ENCODE peak calls at places on chromosomes 4 and X, in eight cellular contexts. One of them, this sample, is unnamed.

GRCh38 chr4:181478675-181479074 is 764.5 kb upstream of the TENM3 start:
- DNase-seq in tibial artery: no peak
- DNase-seq in fibroblast of mammary gland: peak; percentile 3
- DNase-seq in activated effector memory CD4-positive, alpha-beta T cell treated with Interleukin-2 at 50 U/mL for 16 hours: no peak
- DNase-seq in HT-29: no peak
- DNase-seq in iris pigment epithelial cell: no peak
- DNase-seq in HEK293T: no peak
- DNase-seq in activated CD4-positive, alpha-beta T cell treated with anti-CD3 and anti-CD28 coated beads, Interleukin-2, amount 50 U/mL, for 48 hours: no peak
- DNase-seq in this sample: no peak

GRCh38 chr4:94640151-94640550 is 117.6 kb upstream of the BMPR1B start:
- DNase-seq in activated effector memory CD4-positive, alpha-beta T cell treated with Interleukin-2 at 50 U/mL for 16 hours: no peak
- DNase-seq in HEK293T: no peak
- DNase-seq in fibroblast of mammary gland: no peak
- DNase-seq in tibial artery: no peak
- DNase-seq in HT-29: no peak
- DNase-seq in activated CD4-positive, alpha-beta T cell treated with anti-CD3 and anti-CD28 coated beads, Interleukin-2, amount 50 U/mL, for 48 hours: no peak
- DNase-seq in iris pigment epithelial cell: no peak
- DNase-seq in this sample: no peak

GRCh38 chr4:170089743-170090666 is at the start of gene AADAT:
- DNase-seq in tibial artery: peak; percentile 67
- DNase-seq in fibroblast of mammary gland: peak; percentile 78
- DNase-seq in activated CD4-positive, alpha-beta T cell treated with anti-CD3 and anti-CD28 coated beads, Interleukin-2, amount 50 U/mL, for 48 hours: peak; percentile 35
- DNase-seq in HEK293T: peak; percentile 89
- DNase-seq in HT-29: peak; percentile 65
- DNase-seq in iris pigment epithelial cell: peak; percentile 58
- DNase-seq in activated effector memory CD4-positive, alpha-beta T cell treated with Interleukin-2 at 50 U/mL for 16 hours: no peak
- DNase-seq in this sample: no peak

GRCh38 chr4:186808635-186809018 is 85.0 kb upstream of the FAT1 start:
- DNase-seq in fibroblast of mammary gland: peak; percentile 92
- DNase-seq in iris pigment epithelial cell: peak; percentile 94
- DNase-seq in activated CD4-positive, alpha-beta T cell treated with anti-CD3 and anti-CD28 coated beads, Interleukin-2, amount 50 U/mL, for 48 hours: no peak
- DNase-seq in HT-29: no peak
- DNase-seq in tibial artery: no peak
- DNase-seq in HEK293T: no peak
- DNase-seq in activated effector memory CD4-positive, alpha-beta T cell treated with Interleukin-2 at 50 U/mL for 16 hours: no peak
- DNase-seq in this sample: no peak

GRCh38 chr4:101103381-101104142 is 243.8 kb downstream of the PPP3CA start:
- DNase-seq in tibial artery: no peak
- DNase-seq in activated effector memory CD4-positive, alpha-beta T cell treated with Interleukin-2 at 50 U/mL for 16 hours: no peak
- DNase-seq in HEK293T: no peak
- DNase-seq in HT-29: peak; percentile 57
- DNase-seq in iris pigment epithelial cell: no peak
- DNase-seq in activated CD4-positive, alpha-beta T cell treated with anti-CD3 and anti-CD28 coated beads, Interleukin-2, amount 50 U/mL, for 48 hours: no peak
- DNase-seq in fibroblast of mammary gland: no peak
- DNase-seq in this sample: no peak

GRCh38 chrX:53511302-53511701 is 77.1 kb upstream of the HSD17B10 start:
- DNase-seq in iris pigment epithelial cell: no peak
- DNase-seq in HT-29: no peak
- DNase-seq in activated effector memory CD4-positive, alpha-beta T cell treated with Interleukin-2 at 50 U/mL for 16 hours: no peak
- DNase-seq in HEK293T: no peak
- DNase-seq in fibroblast of mammary gland: no peak
- DNase-seq in activated CD4-positive, alpha-beta T cell treated with anti-CD3 and anti-CD28 coated beads, Interleukin-2, amount 50 U/mL, for 48 hours: no peak
- DNase-seq in tibial artery: no peak
- DNase-seq in this sample: no peak

GRCh38 chr4:154528866-154529265 is 21.3 kb downstream of the PLRG1 start:
- DNase-seq in activated CD4-positive, alpha-beta T cell treated with anti-CD3 and anti-CD28 coated beads, Interleukin-2, amount 50 U/mL, for 48 hours: no peak
- DNase-seq in fibroblast of mammary gland: peak; percentile 45
- DNase-seq in HEK293T: no peak
- DNase-seq in activated effector memory CD4-positive, alpha-beta T cell treated with Interleukin-2 at 50 U/mL for 16 hours: no peak
- DNase-seq in iris pigment epithelial cell: no peak
- DNase-seq in HT-29: no peak
- DNase-seq in tibial artery: no peak
- DNase-seq in this sample: no peak

GRCh38 chr4:73379946-73380345 is 24.1 kb upstream of the ALB start:
- DNase-seq in HEK293T: no peak
- DNase-seq in HT-29: no peak
- DNase-seq in activated CD4-positive, alpha-beta T cell treated with anti-CD3 and anti-CD28 coated beads, Interleukin-2, amount 50 U/mL, for 48 hours: no peak
- DNase-seq in tibial artery: no peak
- DNase-seq in iris pigment epithelial cell: no peak
- DNase-seq in activated effector memory CD4-positive, alpha-beta T cell treated with Interleukin-2 at 50 U/mL for 16 hours: no peak
- DNase-seq in fibroblast of mammary gland: no peak
- DNase-seq in this sample: no peak

GRCh38 chrX:19799319-19800182 is 87.8 kb downstream of the SH3KBP1 start:
- DNase-seq in HT-29: no peak
- DNase-seq in activated effector memory CD4-positive, alpha-beta T cell treated with Interleukin-2 at 50 U/mL for 16 hours: peak; percentile 37
- DNase-seq in iris pigment epithelial cell: peak; percentile 59
- DNase-seq in HEK293T: no peak
- DNase-seq in tibial artery: peak; percentile 22
- DNase-seq in fibroblast of mammary gland: peak; percentile 65
- DNase-seq in activated CD4-positive, alpha-beta T cell treated with anti-CD3 and anti-CD28 coated beads, Interleukin-2, amount 50 U/mL, for 48 hours: peak; percentile 44
- DNase-seq in this sample: peak; percentile 71